ENCODE peak calls at places on chromosomes 5 and 9, in seven cellular contexts. O is gastrocnemius medialis, M is spleen, I is fibroblast of lung, J is IMR-90, G is endodermal cell, R is ascending aorta. C is an unnamed sample. For H3K27me3, the result is how much of the 10 kb centered on the place peaks cover.

GRCh38 chr9:97979778-97980478 is 3.2 kb upstream of the ANP32B start:
- DNase-seq in J (no peak), I (no peak), R (no peak), O (no peak), M (no peak), G (no peak), C (no peak)

GRCh38 chr5:171201285-171201684 is 107.8 kb upstream of the TLX3 start:
- DNase-seq in R (no peak), G (no peak), J (peak), M (no peak), O (no peak), I (no peak), C (no peak)

GRCh38 chr5:172443441-172444109 is 10.8 kb downstream of the SH3PXD2B start:
- DNase-seq in M (peak), G (no peak), J (peak), R (peak), O (peak), I (peak), C (peak)

GRCh38 chr5:2744485-2744884 is 7.0 kb downstream of the IRX2 start:
- DNase-seq in G (peak), R (no peak), M (no peak), J (no peak), O (no peak), I (peak), C (no peak)

GRCh38 chr9:935348-935965 is 41.0 kb upstream of the DMRT3 start:
- DNase-seq in J (peak), I (peak), R (no peak), O (no peak), G (no peak), M (no peak), C (peak)

GRCh38 chr9:119974026-119974425 is 604.8 kb upstream of the BRINP1 start:
- DNase-seq in O (no peak), G (no peak), M (no peak), R (no peak), J (no peak), I (peak), C (no peak)

GRCh38 chr9:128372784-128373183 is 1.6 kb downstream of the URM1 start:
- DNase-seq in O (no peak), R (no peak), J (peak), I (peak), G (no peak), M (no peak), C (peak)

GRCh38 chr9:107153336-107153735 is 129.7 kb upstream of the RAD23B start:
- DNase-seq in I (peak), R (no peak), J (peak), G (no peak), M (no peak), O (no peak), C (no peak)

GRCh38 chr5:169296456-169297220 is 4.3 kb downstream of the SLIT3 start:
- DNase-seq in I (peak), J (no peak), O (peak), G (no peak), R (no peak), M (no peak), C (no peak)

GRCh38 chr5:42583322-42583721 is 160.1 kb downstream of the GHR start:
- DNase-seq in R (no peak), I (peak), J (peak), M (no peak), G (peak), O (peak), C (peak)

GRCh38 chr5:1479581-1480188 is 34.4 kb upstream of the SLC6A3 start:
- DNase-seq in O (peak), R (no peak), I (no peak), G (peak), J (peak), M (peak), C (peak)

GRCh38 chr5:149002761-149003689 is 59.8 kb downstream of the SH3TC2 start:
- DNase-seq in I (peak), R (no peak), J (peak), M (no peak), G (no peak), O (no peak), C (peak)

GRCh38 chr9:111482656-111483418 is 1.3 kb downstream of the ECPAS start:
- DNase-seq in R (peak), O (peak), I (peak), J (peak), M (peak), G (peak), C (peak)

GRCh38 chr5:153623906-153624765 is 133.7 kb downstream of the GRIA1 start:
- DNase-seq in R (no peak), M (no peak), I (peak), O (no peak), J (peak), G (no peak), C (peak)

GRCh38 chr9:127779136-127779981 is 893 bp upstream of the SH2D3C start:
- DNase-seq in G (peak), O (no peak), M (peak), R (no peak), J (no peak), I (no peak), C (no peak)

GRCh38 chr5:1255081-1255561 is 29.9 kb downstream of the SLC6A18 start:
- DNase-seq in R (no peak), J (no peak), G (no peak), M (no peak), O (no peak), I (no peak), C (no peak)

GRCh38 chr9:135415586-135415985 is 64.0 kb upstream of the PPP1R26 start:
- DNase-seq in G (no peak), M (no peak), I (no peak), J (no peak), R (no peak), O (no peak), C (no peak)

GRCh38 chr5:173101245-173101644 is 43.1 kb upstream of the BNIP1 start:
- DNase-seq in O (no peak), J (no peak), M (no peak), I (no peak), R (no peak), G (no peak), C (no peak)

GRCh38 chr5:134945041-134945440 is 22.7 kb upstream of the CATSPER3 start:
- DNase-seq in I (no peak), G (no peak), M (no peak), J (peak), O (no peak), R (no peak), C (no peak)

GRCh38 chr5:1007681-1008450 is 736 bp upstream of the NKD2 start:
- DNase-seq in I (no peak), O (peak), R (peak), J (no peak), G (peak), M (peak), C (no peak)

GRCh38 chr9:7777776-7778175 is 21.8 kb downstream of the DMAC1 start:
- DNase-seq in G (no peak), M (no peak), R (no peak), O (no peak), J (no peak), I (no peak), C (peak)

GRCh38 chr5:19853616-19854240 is 134.3 kb downstream of the CDH18 start:
- DNase-seq in I (peak), R (no peak), G (no peak), M (no peak), O (no peak), J (peak), C (no peak)

GRCh38 chr9:107637421-107638420 is 148.2 kb upstream of the KLF4 start:
- DNase-seq in J (peak), R (peak), I (peak), O (peak), M (peak), G (peak), C (peak)

GRCh38 chr5:38757451-38758245 is 88.2 kb upstream of the OSMR start:
- DNase-seq in G (no peak), J (peak), R (no peak), O (no peak), M (no peak), I (peak), C (no peak)

GRCh38 chr5:146076028-146076427 is 29.3 kb downstream of the PLAC8L1 start:
- DNase-seq in M (no peak), G (no peak), O (no peak), J (no peak), I (no peak), R (no peak), C (no peak)

GRCh38 chr5:80915716-80916115 is 44.4 kb upstream of the RASGRF2 start:
- DNase-seq in I (peak), J (peak), M (no peak), G (no peak), R (no peak), O (no peak), C (peak)

GRCh38 chr5:31753700-31754461 is 115.0 kb downstream of the PDZD2 start:
- DNase-seq in I (no peak), O (no peak), M (no peak), R (no peak), J (no peak), G (peak), C (no peak)

GRCh38 chr5:73135429-73136276 is 15.3 kb downstream of the TMEM171 start:
- DNase-seq in M (no peak), G (peak), I (peak), O (no peak), J (peak), R (no peak), C (no peak)

GRCh38 chr5:1281038-1281882 is 13.6 kb downstream of the TERT start:
- DNase-seq in R (no peak), G (no peak), I (no peak), M (peak), O (no peak), J (no peak), C (no peak)

GRCh38 chr5:462051-462481 is 19.1 kb downstream of the EXOC3 start:
- DNase-seq in M (peak), I (no peak), R (no peak), J (no peak), O (peak), G (peak), C (no peak)

GRCh38 chr9:21744874-21745273 is 57.6 kb upstream of the MTAP start:
- DNase-seq in I (peak), M (no peak), R (no peak), J (peak), G (no peak), O (no peak), C (peak)

GRCh38 chr5:178839319-178839704 is 20.4 kb upstream of the ZNF354B start:
- DNase-seq in O (no peak), R (no peak), G (peak), I (no peak), M (peak), J (no peak), C (peak)

GRCh38 chr9:36903541-36904435 is 130.3 kb downstream of the PAX5 start:
- DNase-seq in O (no peak), I (peak), M (no peak), R (no peak), G (peak), J (peak), C (peak)

GRCh38 chr5:53714324-53715010 is 154.0 kb downstream of the NDUFS4 start:
- DNase-seq in I (peak), G (no peak), M (no peak), R (no peak), O (no peak), J (no peak), C (peak)

GRCh38 chr5:156570615-156571014 is 243.7 kb downstream of the SGCD start:
- DNase-seq in M (no peak), O (no peak), G (no peak), R (no peak), J (no peak), I (no peak), C (no peak)

GRCh38 chr9:14395300-14396082 is 81.5 kb upstream of the NFIB start:
- DNase-seq in R (no peak), J (no peak), O (peak), M (peak), G (no peak), I (no peak), C (no peak)

GRCh38 chr5:10140195-10140973 is 109.3 kb downstream of the ATPSCKMT start:
- DNase-seq in R (no peak), O (no peak), I (no peak), J (peak), M (no peak), G (peak), C (no peak)

GRCh38 chr5:55231029-55231475 is 2.4 kb downstream of the CCNO start:
- DNase-seq in M (no peak), O (no peak), J (peak), G (no peak), R (no peak), I (no peak), C (no peak)
- H3K4me3 ChIP-seq in M (peak), O (peak), J (no peak), G (peak), R (no peak), I (no peak), C (peak)

GRCh38 chr9:90645721-90646120 is 3.1 kb upstream of the DIRAS2 start:
- DNase-seq in R (no peak), J (no peak), M (no peak), G (no peak), O (no peak), I (no peak), C (no peak)

GRCh38 chr9:90641868-90642558 is 611 bp downstream of the DIRAS2 start:
- DNase-seq in J (no peak), R (no peak), I (no peak), M (no peak), O (no peak), G (peak), C (no peak)

GRCh38 chr9:90642570-90643539 is at the start of gene DIRAS2:
- DNase-seq in I (peak), O (no peak), J (peak), G (peak), R (no peak), M (peak), C (peak)

GRCh38 chr9:90637626-90638025 is 5.0 kb downstream of the DIRAS2 start:
- DNase-seq in M (no peak), I (no peak), G (no peak), O (no peak), J (no peak), R (no peak), C (no peak)

GRCh38 chr9:90641090-90641489 is 1.5 kb downstream of the DIRAS2 start:
- DNase-seq in G (no peak), M (no peak), I (no peak), R (no peak), O (no peak), J (no peak), C (no peak)
- TF ChIP-seq CTCF in G (no peak), M (no peak), I (no peak), R (no peak), O (no peak), J (no peak), C (no peak)

GRCh38 chr5:51347157-51347556 is 36.1 kb upstream of the ISL1 start:
- DNase-seq in G (no peak), J (no peak), M (no peak), O (no peak), I (no peak), R (no peak), C (peak)

GRCh38 chr5:51345106-51345505 is 38.1 kb upstream of the ISL1 start:
- DNase-seq in G (no peak), R (no peak), O (no peak), I (peak), J (no peak), M (no peak), C (peak)

GRCh38 chr5:51347704-51348103 is 35.5 kb upstream of the ISL1 start:
- DNase-seq in O (no peak), R (no peak), G (no peak), J (no peak), M (no peak), I (no peak), C (peak)
- H3K27me3 ChIP-seq in O (under half), R (under half), G (under half), J (under half), M (under half), I (under half), C (under half)

DNA sequence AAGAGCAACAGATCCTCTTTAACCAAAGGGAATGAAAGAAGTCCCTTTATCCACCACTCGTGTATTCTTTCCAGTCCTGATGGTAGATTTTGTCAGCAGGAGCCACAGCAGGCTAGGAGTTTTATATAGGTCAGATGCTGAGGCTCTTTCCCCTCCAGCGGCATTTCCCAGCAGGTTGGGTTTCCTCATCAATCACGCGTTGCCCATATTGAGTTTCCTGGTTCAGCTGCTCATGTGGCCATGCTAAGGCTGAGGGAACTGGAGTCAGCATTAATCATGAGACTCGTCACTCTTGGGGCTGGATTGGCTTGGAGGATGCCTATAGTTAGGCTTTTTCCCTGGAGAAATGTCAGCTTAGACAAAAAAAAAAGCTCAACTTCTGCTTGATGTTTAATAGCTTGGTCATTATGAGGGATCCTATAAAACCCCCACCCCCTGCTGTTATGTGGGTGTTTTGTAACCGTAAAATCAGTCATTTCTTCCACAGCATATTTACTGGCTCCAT is 193.4 kb upstream of the GAS1 start:
- DNase-seq in J (no peak), R (no peak), O (peak), I (no peak), M (no peak), G (no peak), C (no peak)
- H3K4me3 ChIP-seq in J (no peak), R (no peak), O (no peak), I (no peak), M (no peak), G (no peak), C (no peak)

DNA sequence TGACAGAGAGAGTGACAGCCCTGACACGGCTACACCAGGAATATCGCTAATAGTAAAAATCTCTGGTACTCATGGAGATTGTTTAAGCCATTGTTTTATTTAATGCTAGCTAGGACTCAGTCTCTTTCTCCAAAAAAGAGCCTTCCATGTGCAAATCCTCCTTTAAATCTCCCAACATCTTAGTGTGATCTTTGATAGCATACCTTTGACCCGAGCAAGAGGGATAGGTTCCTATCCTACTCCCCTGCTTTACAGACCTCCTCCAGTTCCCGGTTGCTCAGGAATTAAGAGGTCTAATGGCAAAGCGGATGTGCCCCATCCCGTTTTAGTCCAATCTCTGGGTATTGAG is 663 bp upstream of the FRMD3 start:
- DNase-seq in I (no peak), J (no peak), M (no peak), R (no peak), O (no peak), G (no peak), C (no peak)
- TF ChIP-seq CTCF in I (no peak), J (no peak), M (no peak), R (no peak), O (no peak), G (no peak), C (no peak)

DNA sequence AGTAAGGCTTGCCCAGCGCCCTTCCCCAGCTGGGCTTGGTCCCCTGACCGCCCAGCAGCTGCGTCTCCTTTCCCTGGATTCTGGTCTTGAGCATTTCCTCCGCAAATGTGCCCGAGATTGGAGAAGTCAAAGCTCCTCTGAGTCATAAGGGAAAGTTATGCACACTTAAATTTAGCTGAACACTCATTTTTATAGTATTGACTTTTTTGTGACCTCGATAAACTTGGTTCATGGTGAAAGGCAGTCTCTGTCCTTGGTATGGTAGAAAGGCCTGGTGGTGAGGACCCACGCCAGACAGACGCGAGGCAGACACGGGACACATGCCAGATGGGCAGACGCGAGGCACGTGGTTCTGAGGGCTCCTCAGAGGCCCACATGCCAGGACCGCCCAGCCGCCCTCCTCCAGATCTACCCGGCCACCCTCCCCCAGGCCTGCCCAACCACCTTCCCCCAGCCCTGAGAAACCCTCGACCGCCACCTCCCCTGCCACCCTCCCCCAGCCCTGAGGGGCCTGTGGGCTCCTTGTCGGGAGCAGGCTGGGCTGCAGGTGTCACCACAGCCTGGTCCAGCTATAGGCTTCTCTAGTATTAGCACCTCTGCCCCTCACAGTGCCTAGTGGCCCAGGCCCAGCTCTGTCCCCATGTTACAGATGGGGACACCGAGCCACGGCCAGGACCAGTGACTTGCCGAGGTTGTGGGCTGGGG is 60.9 kb upstream of the CACNA1B start:
- DNase-seq in J (no peak), I (no peak), R (no peak), G (no peak), M (peak), O (no peak), C (no peak)
- H3K27me3 ChIP-seq in J (under half), I (under half), R (under half), G (under half), M (under half), O (under half), C (under half)

DNA sequence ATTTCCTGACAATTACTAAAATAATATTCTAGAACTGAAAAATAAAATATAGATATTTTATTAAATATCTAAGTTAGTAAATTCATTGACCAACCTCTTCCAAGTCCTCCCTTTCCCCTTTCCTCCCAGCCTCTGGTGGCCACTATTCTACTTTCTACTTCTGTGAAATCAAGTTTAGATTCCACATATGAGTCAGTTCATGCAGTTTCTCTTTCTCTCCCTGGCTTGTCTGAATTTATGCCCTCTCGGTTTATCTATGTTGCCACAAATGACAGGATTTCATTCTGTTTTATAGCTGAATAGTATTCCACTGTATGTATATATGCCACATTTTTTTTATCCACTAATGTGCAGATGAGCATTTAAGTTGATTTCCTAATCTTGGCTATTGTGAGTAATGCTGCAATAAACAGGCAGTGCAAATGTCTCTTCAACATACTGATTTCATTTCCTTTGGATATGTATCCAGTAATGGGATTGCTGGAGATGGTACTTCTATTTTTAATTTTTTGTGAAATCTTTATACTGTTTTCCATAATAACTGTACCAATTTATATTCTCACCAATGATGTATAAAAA is 52.3 kb downstream of the WDR36 start:
- DNase-seq in R (no peak), J (no peak), G (no peak), O (no peak), I (peak), M (no peak), C (peak)
- H3K4me3 ChIP-seq in R (no peak), J (no peak), G (no peak), O (no peak), I (no peak), M (no peak), C (no peak)